ENCODE peak calls at places on chromosomes 7 and 10, in five cellular contexts. P, G, Z, B and K are unnamed samples.
A peak's percentile ranks its signal among the peaks of the same experiment; 100 is the strongest.

GRCh38 chr7:130926021-130926691 is 192.1 kb upstream of the KLF14 start:
- DNase-seq in P (no peak), G (no peak), Z (peak; percentile 45), B (no peak), K (no peak)

GRCh38 chr10:44952779-44953231 is 6.8 kb upstream of the RASSF4 start:
- DNase-seq in P (no peak), G (no peak), Z (no peak), B (no peak), K (no peak)

GRCh38 chr7:151425670-151426075 is 14.3 kb downstream of the CRYGN start:
- DNase-seq in P (no peak), G (no peak), Z (no peak), B (no peak), K (no peak)

GRCh38 chr7:23356726-23357125 is 57.6 kb downstream of the MALSU1 start:
- DNase-seq in P (no peak), G (no peak), Z (no peak), B (no peak), K (peak; percentile 66)

GRCh38 chr7:18459439-18459838 is 36.1 kb upstream of the HDAC9 start:
- DNase-seq in P (no peak), G (no peak), Z (no peak), B (no peak), K (no peak)

GRCh38 chr10:70289739-70290138 is 5.9 kb upstream of the NPFFR1 start:
- DNase-seq in P (no peak), G (no peak), Z (no peak), B (no peak), K (no peak)

GRCh38 chr10:110008518-110009339 is 945 bp downstream of the ADD3 start:
- DNase-seq in P (no peak), G (peak; percentile 44), Z (peak; percentile 66), B (peak; percentile 81), K (peak; percentile 33)

GRCh38 chr7:117090820-117091219 is 137.5 kb downstream of the ST7 start:
- DNase-seq in P (no peak), G (peak; percentile 26), Z (no peak), B (no peak), K (no peak)

GRCh38 chr10:102234866-102235597 is 6.3 kb downstream of the PITX3 start:
- DNase-seq in P (no peak), G (no peak), Z (no peak), B (no peak), K (no peak)

GRCh38 chr10:23343591-23344225 is 889 bp downstream of the C10orf67 start:
- DNase-seq in P (no peak), G (peak; percentile 36), Z (no peak), B (no peak), K (no peak)

GRCh38 chr10:46528171-46528671 is 28.2 kb downstream of the GPRIN2 start:
- DNase-seq in P (no peak), G (no peak), Z (no peak), B (no peak), K (no peak)

GRCh38 chr7:114933665-114934064 is 11.8 kb downstream of the MDFIC start:
- DNase-seq in P (no peak), G (no peak), Z (no peak), B (no peak), K (no peak)

GRCh38 chr7:29146888-29147609 is 712 bp upstream of the CPVL start:
- DNase-seq in P (no peak), G (peak; percentile 30), Z (no peak), B (no peak), K (no peak)

GRCh38 chr10:119355930-119356329 is 148.6 kb downstream of the GRK5 start:
- DNase-seq in P (no peak), G (no peak), Z (no peak), B (peak; percentile 21), K (no peak)

GRCh38 chr10:19816420-19817250 is at the start of gene PLXDC2:
- DNase-seq in P (no peak), G (peak; percentile 5), Z (peak; percentile 44), B (no peak), K (no peak)

GRCh38 chr7:18619311-18619710 is 123.8 kb downstream of the HDAC9 start:
- DNase-seq in P (no peak), G (no peak), Z (no peak), B (no peak), K (no peak)

GRCh38 chr7:95989301-95989700 is 216.9 kb downstream of the DYNC1I1 start:
- DNase-seq in P (no peak), G (no peak), Z (no peak), B (no peak), K (no peak)

GRCh38 chr10:62422068-62422590 is 48.0 kb downstream of the ZNF365 start:
- DNase-seq in P (no peak), G (no peak), Z (no peak), B (no peak), K (no peak)

GRCh38 chr7:80184693-80185092 is 50.1 kb downstream of the GNAI1 start:
- DNase-seq in P (no peak), G (no peak), Z (no peak), B (no peak), K (no peak)

GRCh38 chr10:103859161-103860141 is 4.1 kb upstream of the SH3PXD2A start:
- DNase-seq in P (peak; percentile 24), G (peak; percentile 76), Z (peak; percentile 69), B (peak; percentile 72), K (peak; percentile 51)

GRCh38 chr7:19713676-19714075 is 4.8 kb upstream of the POLR1F start:
- DNase-seq in P (peak; percentile 8), G (peak; percentile 6), Z (peak; percentile 19), B (peak; percentile 61), K (peak; percentile 45)

GRCh38 chr10:133217800-133218589 is 12.0 kb upstream of the UTF1 start:
- DNase-seq in P (no peak), G (no peak), Z (no peak), B (no peak), K (no peak)

GRCh38 chr7:41592226-41592625 is 110.7 kb downstream of the INHBA start:
- DNase-seq in P (no peak), G (no peak), Z (peak; percentile 53), B (no peak), K (no peak)

GRCh38 chr7:88040694-88041093 is 106.6 kb downstream of the ADAM22 start:
- DNase-seq in P (no peak), G (no peak), Z (no peak), B (no peak), K (no peak)

GRCh38 chr10:129274928-129275474 is 192.0 kb upstream of the MGMT start:
- DNase-seq in P (no peak), G (no peak), Z (no peak), B (no peak), K (peak; percentile 10)

GRCh38 chr10:130500251-130501000 is 364.2 kb downstream of the GLRX3 start:
- DNase-seq in P (no peak), G (no peak), Z (no peak), B (no peak), K (no peak)

GRCh38 chr10:60314306-60314940 is 75.3 kb downstream of the ANK3 start:
- DNase-seq in P (no peak), G (no peak), Z (no peak), B (peak; percentile 1), K (no peak)

DNA sequence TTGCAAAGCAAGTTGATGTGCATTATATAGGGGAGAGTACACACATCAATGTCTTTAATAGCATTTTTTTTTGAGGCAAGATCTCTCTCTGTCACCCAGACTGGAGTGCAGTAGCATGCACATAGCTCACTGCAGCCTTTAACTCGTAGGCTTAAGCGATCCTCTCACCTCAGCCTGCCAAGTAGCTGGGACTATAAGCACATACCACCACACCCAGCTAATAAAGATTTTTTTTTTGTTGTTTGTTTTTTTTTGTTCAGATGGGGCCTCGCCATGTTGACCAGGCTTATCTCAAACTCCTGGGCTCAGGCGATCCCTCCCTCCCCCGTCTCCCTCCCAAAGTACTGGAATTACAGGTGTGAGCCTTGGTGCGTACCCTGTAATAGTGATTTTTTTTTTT is 1.5 kb downstream of the UMAD1 start:
- DNase-seq in P (no peak), G (no peak), Z (no peak), B (peak; percentile 4), K (no peak)
- H3K4me3 ChIP-seq in P (peak overlapping the region; percentile 90), G (no peak overlapping the region), Z (no peak overlapping the region), B (peak overlapping the region; percentile 92), K (no peak overlapping the region)

GRCh38 chr7:74043523-74043951 is 15.6 kb downstream of the ELN start:
- DNase-seq in P (no peak), G (no peak), Z (no peak), B (no peak), K (no peak)
- H3K4me3 ChIP-seq in P (no peak overlapping the region), G (peak overlapping the region; percentile 58), Z (no peak overlapping the region), B (no peak overlapping the region), K (no peak overlapping the region)

GRCh38 chr10:96283756-96284155 is 12.4 kb upstream of the BLNK start:
- DNase-seq in P (no peak), G (no peak), Z (no peak), B (no peak), K (no peak)
- H3K4me3 ChIP-seq in P (no peak overlapping the region), G (no peak overlapping the region), Z (no peak overlapping the region), B (no peak overlapping the region), K (no peak overlapping the region)

DNA sequence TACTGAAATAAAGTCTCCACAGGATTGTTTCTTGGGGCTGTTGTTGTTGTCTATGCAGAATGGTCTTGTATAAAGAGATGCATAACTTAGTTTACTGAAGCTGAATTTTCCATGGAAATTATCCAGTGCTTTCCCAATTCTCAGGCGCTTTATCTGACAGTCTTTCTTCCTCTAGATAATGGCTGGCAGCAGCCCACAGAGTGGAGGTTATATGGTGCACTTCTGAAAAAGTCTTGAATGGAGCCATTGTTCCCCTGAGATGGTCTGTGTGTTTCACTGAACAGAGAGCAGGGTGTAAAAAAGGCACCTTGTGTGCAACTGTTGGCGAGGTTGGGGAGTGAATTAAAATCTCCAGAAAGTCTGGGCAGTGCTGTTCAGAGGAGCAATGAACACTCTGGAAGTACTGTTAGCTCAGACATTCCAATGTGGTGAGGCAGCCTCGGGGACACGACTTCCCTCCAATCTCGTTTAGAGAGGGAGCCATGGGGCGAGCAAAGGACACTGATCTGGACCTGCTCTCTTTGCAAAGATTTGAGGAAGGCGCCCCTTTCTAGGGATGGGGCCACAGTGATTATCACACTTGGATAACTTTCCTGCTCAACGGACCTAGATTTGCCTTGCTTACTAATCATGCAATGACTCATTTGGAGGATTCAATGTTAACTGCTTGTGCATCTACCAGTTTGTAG is 2.0 kb upstream of the PLCE1 start:
- DNase-seq in P (no peak), G (no peak), Z (no peak), B (no peak), K (no peak)
- H3K4me3 ChIP-seq in P (no peak overlapping the region), G (no peak overlapping the region), Z (no peak overlapping the region), B (no peak overlapping the region), K (no peak overlapping the region)

GRCh38 chr10:72694476-72695369 is 2.8 kb downstream of the MCU start:
- DNase-seq in P (no peak), G (peak; percentile 51), Z (peak; percentile 82), B (peak; percentile 33), K (no peak)
- H3K4me3 ChIP-seq in P (peak overlapping the region; percentile 90), G (no peak overlapping the region), Z (peak overlapping the region; percentile 72), B (no peak overlapping the region), K (no peak overlapping the region)